ENCODE peak calls at places on chromosomes 4 and X, in six cellular contexts. S is ascending aorta, W is K562, C is prostate gland, N is tibial nerve, J is colonic mucosa. T is an unnamed sample. For H3K4me1, the result is how much of the 10 kb centered on the place peaks cover.

GRCh38 chr4:152021788-152022438 is 261.1 kb upstream of the GATB start:
- DNase-seq in S (no peak), W (no peak), C (no peak), N (peak), J (no peak), T (no peak)

GRCh38 chr4:26141916-26142638 is 178.7 kb upstream of the RBPJ start:
- DNase-seq in S (peak), W (no peak), C (peak), N (peak), J (no peak), T (no peak)

GRCh38 chrX:13085533-13085932 is 41.1 kb upstream of the FAM9C start:
- DNase-seq in S (no peak), W (no peak), C (no peak), N (no peak), J (no peak), T (no peak)

GRCh38 chr4:13481569-13481968 is 2.6 kb downstream of the RAB28 start:
- DNase-seq in S (no peak), W (no peak), C (no peak), N (no peak), J (no peak), T (no peak)

GRCh38 chr4:3313556-3314228 is 20.9 kb downstream of the RGS12 start:
- DNase-seq in S (peak), W (peak), C (no peak), N (no peak), J (no peak), T (no peak)

GRCh38 chr4:140152760-140153418 is 1.1 kb downstream of the MAML3 start:
- DNase-seq in S (peak), W (peak), C (peak), N (peak), J (peak), T (peak)

GRCh38 chr4:71867598-71867997 is 83.7 kb upstream of the GC start:
- DNase-seq in S (no peak), W (no peak), C (no peak), N (no peak), J (no peak), T (no peak)

GRCh38 chrX:24242649-24243556 is 71.0 kb downstream of the SUPT20HL2 start:
- DNase-seq in S (peak), W (no peak), C (peak), N (peak), J (peak), T (no peak)

GRCh38 chr4:5990446-5991160 is 27.6 kb downstream of the C4orf50 start:
- DNase-seq in S (peak), W (no peak), C (no peak), N (no peak), J (no peak), T (no peak)

GRCh38 chr4:138702471-138702870 is 313.1 kb upstream of the NOCT start:
- DNase-seq in S (no peak), W (no peak), C (no peak), N (no peak), J (no peak), T (no peak)

GRCh38 chr4:115360441-115360840 is 247.0 kb upstream of the NDST4 start:
- DNase-seq in S (no peak), W (no peak), C (no peak), N (no peak), J (no peak), T (no peak)

GRCh38 chr4:20859097-20859781 is 159.0 kb downstream of the PACRGL start:
- DNase-seq in S (no peak), W (no peak), C (no peak), N (no peak), J (no peak), T (no peak)

GRCh38 chr4:150215601-150216000 is 137.4 kb downstream of the DCLK2 start:
- DNase-seq in S (no peak), W (no peak), C (no peak), N (no peak), J (no peak), T (no peak)

GRCh38 chr4:74474345-74475099 is 29.6 kb downstream of the AREG start:
- DNase-seq in S (no peak), W (no peak), C (no peak), N (no peak), J (peak), T (no peak)

GRCh38 chr4:38290360-38290759 is 330.2 kb downstream of the PTTG2 start:
- DNase-seq in S (no peak), W (no peak), C (no peak), N (no peak), J (no peak), T (no peak)

GRCh38 chr4:98716796-98717195 is 58.4 kb upstream of the TSPAN5 start:
- DNase-seq in S (no peak), W (no peak), C (no peak), N (no peak), J (no peak), T (no peak)

GRCh38 chr4:15793506-15794363 is 15.6 kb downstream of the CD38 start:
- DNase-seq in S (no peak), W (no peak), C (no peak), N (no peak), J (no peak), T (no peak)

GRCh38 chr4:2263701-2264321 is 1.9 kb upstream of the MXD4 start:
- DNase-seq in S (no peak), W (no peak), C (no peak), N (no peak), J (no peak), T (no peak)

GRCh38 chr4:2261110-2261852 is 628 bp downstream of the MXD4 start:
- DNase-seq in S (peak), W (peak), C (no peak), N (peak), J (peak), T (peak)

GRCh38 chr4:2261853-2262144 is at the start of gene MXD4:
- DNase-seq in S (no peak), W (no peak), C (no peak), N (no peak), J (no peak), T (no peak)

GRCh38 chr4:2262944-2263250 is 988 bp upstream of the MXD4 start:
- DNase-seq in S (no peak), W (no peak), C (no peak), N (no peak), J (no peak), T (no peak)

DNA sequence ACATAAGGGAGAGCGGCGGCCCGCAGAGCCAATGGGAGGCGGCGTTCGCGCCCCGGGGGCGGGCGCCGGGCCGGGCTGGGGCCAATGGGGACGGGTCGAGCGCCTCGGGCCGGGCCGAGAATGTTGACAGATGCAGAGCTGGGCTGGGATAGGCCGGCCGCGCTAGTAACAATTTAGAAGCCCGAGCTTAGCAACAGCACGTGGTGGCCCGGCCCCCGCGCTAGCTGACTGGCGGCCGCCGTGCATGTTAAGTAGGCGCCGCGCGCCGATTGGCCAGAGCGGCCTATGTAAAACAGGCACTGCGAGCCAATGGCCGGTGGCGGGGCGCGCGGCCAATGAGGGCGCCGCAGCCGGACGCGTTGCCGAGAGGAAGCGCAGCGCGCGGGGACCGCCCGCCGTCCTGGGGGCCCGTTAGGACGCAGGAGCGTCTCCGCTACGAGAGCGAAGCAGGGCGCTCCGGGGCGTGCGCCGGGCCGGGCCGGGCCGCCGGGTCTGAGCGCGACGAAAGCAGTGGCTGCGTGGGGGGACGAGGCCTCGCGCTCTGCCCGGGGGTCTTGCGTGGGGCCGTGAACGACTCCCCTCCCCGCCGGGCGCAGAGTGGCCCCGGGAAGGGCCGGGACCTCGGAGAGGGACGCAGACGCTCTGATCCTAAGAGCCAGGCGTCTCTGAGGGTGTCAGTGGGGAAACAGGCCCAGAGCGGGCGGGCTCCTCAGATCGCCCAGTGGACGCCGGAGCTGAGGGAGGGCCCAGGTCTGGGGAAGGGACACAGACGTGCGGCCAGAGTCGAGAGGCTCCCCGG is 435 bp upstream of the MXD4 start:
- DNase-seq in S (peak), W (peak), C (peak), N (peak), J (peak), T (peak)
- H3K4me1 ChIP-seq in S (half or more), W (half or more), C (under half), N (under half), J (under half), T (under half)

GRCh38 chrX:100636321-100636991 is at the start of gene TSPAN6:
- DNase-seq in S (peak), W (peak), C (peak), N (peak), J (peak), T (peak)
- H3K27ac ChIP-seq in S (peak), W (no peak), C (peak), N (peak), J (peak), T (peak)

DNA sequence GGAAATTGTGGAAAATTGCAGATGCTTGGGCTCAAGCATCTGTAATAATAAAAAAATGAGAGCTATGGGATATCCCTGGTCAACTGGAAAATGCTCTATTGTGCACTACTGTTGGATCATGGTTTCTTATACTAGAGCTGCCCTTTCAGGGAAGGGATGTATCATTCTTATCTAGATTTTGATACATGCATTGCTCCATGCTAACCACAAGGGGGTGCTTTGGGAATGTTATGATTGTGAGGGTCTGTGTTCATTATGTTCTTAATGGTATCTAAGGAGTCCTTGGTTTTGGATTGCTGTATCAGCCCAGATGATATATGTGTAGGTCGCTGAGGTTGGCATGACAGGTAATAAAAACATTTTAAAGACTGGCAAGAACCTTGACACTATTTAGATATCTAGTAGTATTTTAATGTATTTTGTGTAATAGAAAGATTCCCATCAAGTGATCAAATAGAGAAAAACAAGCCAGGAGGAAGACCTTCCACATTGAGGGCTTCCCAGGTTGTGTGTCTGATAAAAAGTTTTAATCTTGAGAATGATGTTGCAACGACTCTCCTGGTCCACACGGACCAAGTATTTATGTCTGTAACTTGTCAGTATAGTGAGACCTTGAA is 49.2 kb upstream of the TLR2 start:
- DNase-seq in S (no peak), W (peak), C (no peak), N (no peak), J (no peak), T (no peak)
- H3K4me1 ChIP-seq in S (under half), W (under half), C (under half), N (under half), J (under half), T (under half)

DNA sequence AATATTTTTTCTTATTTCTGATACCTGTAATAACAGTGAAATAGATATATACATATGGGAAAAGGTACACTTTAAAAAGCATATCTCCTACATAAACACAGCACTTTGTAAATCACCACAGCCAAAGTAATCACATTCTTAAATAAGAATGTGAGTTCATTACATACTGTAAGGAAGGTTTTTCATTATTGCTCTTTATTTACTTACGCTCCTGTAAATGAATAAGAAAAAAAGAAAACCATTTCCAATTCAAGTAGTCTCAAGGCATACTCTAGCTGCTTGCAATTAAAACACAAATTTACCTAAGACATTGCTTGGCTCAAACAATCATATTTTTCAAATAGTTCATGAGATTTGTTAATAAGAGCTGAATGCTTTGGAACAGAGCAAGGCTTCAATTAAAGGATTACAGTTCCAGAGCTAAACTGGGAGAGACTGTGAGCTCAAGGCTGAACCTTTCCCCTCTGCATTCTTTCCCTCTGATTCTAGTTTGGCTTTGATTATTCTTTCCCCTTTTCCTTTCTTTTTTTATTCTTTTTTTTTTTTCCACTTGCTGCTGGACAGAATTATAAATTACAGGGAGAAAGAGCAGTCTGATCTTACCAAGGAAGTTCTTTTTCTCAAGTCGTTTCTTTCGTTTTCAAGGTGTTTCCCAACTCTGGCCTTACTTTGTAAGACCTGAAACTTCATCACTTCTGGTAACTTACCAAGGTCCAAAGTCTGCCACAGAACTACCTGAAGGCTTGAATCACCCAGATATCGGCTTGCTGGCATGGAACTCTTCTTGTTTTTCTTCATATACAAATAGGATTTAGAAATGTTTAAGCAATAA is 278.3 kb downstream of the INPP4B start:
- DNase-seq in S (no peak), W (no peak), C (no peak), N (no peak), J (peak), T (no peak)
- H3K27ac ChIP-seq in S (peak), W (no peak), C (no peak), N (peak), J (peak), T (peak)

DNA sequence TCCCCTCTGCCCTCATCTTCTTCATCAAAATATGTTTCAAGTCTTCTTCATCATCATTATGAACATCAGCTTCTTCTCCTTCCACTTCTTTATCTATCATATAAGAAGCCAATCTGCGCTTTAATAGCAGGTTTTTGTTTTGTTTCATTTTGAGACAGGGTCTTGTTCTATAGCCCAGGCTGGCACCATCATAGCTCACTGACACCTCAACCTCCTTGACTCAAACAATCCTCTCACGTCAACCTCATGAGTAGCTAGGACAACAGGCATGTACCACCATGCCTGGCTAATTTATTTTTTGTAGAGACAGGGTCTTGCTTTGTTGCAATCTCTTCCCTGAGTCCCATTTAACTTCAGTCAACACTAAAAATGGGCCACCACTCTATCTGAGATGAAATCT is 27.0 kb downstream of the PRDM5 start:
- DNase-seq in S (no peak), W (no peak), C (no peak), N (no peak), J (no peak), T (no peak)
- H3K4me1 ChIP-seq in S (under half), W (under half), C (under half), N (under half), J (under half), T (under half)

DNA sequence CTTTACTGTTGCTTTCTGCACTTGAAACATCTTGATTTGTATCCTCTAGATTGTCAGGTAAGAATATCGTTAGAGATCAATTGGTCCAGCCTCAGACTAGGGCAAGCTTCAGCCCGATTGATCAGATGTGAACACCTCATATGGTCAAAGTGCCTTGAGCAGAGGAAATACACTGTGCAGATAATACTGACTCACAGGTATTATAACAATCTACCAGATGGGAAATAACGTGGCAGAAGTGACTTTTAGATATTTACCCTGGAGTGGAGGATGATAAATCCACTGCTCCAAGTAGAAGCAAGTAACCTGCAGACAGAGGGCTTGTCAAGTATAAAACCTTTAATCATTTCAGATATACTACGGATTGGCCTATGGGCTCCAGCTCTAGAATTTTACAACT is 17.9 kb downstream of the VEGFC start:
- DNase-seq in S (no peak), W (no peak), C (no peak), N (no peak), J (no peak), T (no peak)
- H3K27ac ChIP-seq in S (no peak), W (no peak), C (no peak), N (no peak), J (no peak), T (no peak)

DNA sequence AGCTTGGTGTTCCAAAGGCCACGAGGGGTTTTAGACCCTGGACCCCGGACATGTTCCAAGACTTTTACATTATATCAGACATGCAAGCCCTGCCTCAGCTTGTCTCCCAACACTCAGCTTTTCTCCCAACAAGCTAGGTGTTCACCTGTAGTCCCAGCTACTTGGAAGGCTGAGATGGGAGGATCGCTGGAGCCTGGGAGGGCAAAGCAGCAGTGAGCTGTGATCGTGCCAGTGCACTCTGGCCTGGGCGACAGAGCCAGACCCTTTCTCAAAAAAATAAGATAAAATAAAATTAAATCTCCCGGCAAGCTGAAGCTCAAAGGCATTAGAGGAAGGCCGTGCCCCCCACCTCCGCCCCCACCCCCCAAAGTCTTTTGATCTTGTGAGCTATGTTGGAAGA is 13.7 kb downstream of the CTAG1A start:
- DNase-seq in S (peak), W (no peak), C (no peak), N (no peak), J (no peak), T (peak)
- H3K4me1 ChIP-seq in S (under half), W (under half), C (under half), N (under half), J (under half), T (under half)

GRCh38 chr4:101158136-101158485 is 189.2 kb downstream of the PPP3CA start:
- DNase-seq in S (no peak), W (no peak), C (no peak), N (no peak), J (no peak), T (no peak)

GRCh38 chr4:101160792-101161592 is 186.3 kb downstream of the PPP3CA start:
- DNase-seq in S (no peak), W (no peak), C (no peak), N (no peak), J (no peak), T (no peak)

GRCh38 chr4:101163936-101164335 is 183.4 kb downstream of the PPP3CA start:
- DNase-seq in S (no peak), W (no peak), C (no peak), N (no peak), J (no peak), T (no peak)

GRCh38 chr4:101158507-101158906 is 188.8 kb downstream of the PPP3CA start:
- DNase-seq in S (no peak), W (no peak), C (no peak), N (no peak), J (no peak), T (no peak)

GRCh38 chr4:101162990-101163380 is 184.3 kb downstream of the PPP3CA start:
- DNase-seq in S (no peak), W (no peak), C (no peak), N (no peak), J (no peak), T (no peak)
- H3K27ac ChIP-seq in S (no peak), W (no peak), C (no peak), N (no peak), J (no peak), T (no peak)

GRCh38 chr4:41510179-41510578 is 27.8 kb upstream of the LIMCH1 start:
- DNase-seq in S (no peak), W (no peak), C (no peak), N (no peak), J (no peak), T (no peak)
- H3K4me1 ChIP-seq in S (under half), W (under half), C (under half), N (under half), J (under half), T (under half)

DNA sequence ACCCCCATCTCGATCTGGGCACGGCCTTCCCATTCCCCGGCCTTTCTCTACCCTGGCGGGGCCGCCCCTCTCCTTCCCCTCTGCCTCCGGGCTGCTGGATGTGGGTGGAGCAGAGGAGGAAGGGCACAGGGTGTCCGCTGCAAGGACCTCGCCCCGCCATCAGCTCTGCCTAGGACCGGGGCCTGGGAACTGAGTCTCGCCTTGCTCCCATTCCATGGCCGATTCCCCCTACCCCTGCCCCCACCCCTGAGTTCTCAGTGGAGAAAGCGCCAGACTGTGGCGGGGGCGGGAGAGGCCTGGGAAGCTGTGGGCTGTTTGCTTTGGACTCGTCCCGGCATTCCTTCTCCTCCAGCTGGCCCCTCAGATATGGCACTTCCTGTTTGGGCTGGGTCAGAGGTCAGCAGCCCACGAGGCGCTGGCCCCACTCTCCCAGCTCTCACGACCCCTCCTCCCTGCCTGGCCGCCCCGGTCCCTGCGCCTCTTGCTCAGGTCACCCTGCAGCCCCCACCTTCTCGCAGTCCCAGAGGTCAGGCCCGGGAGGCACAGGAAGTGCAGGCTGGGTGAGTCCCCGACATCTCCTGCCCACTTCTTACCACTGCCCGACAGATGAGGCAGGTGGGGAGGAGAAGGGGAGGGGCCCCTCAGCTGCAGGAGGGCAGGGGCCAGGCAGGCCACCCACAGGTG is 6.4 kb upstream of the BGN start:
- DNase-seq in S (peak), W (peak), C (no peak), N (no peak), J (no peak), T (no peak)
- H3K27ac ChIP-seq in S (peak), W (no peak), C (no peak), N (no peak), J (no peak), T (no peak)

T was measured in CD8-positive, alpha-beta T cell.